ENCODE peak calls at places on chromosomes 3 and 15, in six cellular contexts. V, Q, U, T, Z and I are unnamed samples. For H3K4me1, the result is how much of the 10 kb centered on the place peaks cover.

GRCh38 chr15:29612096-29612495 is 210.2 kb downstream of the TJP1 start:
- DNase-seq in T (peak), Z (no peak), U (no peak), V (no peak), Q (no peak), I (no peak)

GRCh38 chr3:164416491-164417222 is 661.6 kb downstream of the SI start:
- DNase-seq in Q (no peak), V (no peak), T (peak), U (no peak), Z (no peak), I (no peak)

GRCh38 chr3:160378331-160379109 is 20.5 kb downstream of the IFT80 start:
- DNase-seq in Q (no peak), T (no peak), V (no peak), Z (no peak), U (no peak), I (no peak)

GRCh38 chr15:71301958-71302621 is 186.8 kb downstream of the THSD4 start:
- DNase-seq in T (no peak), U (no peak), Q (no peak), Z (no peak), V (no peak), I (no peak)

GRCh38 chr3:121274411-121274810 is 271.4 kb downstream of the POLQ start:
- DNase-seq in Q (no peak), V (no peak), Z (no peak), T (no peak), U (no peak), I (no peak)

GRCh38 chr15:49530106-49530505 is 90.5 kb downstream of the FAM227B start:
- DNase-seq in Z (no peak), V (no peak), Q (no peak), T (no peak), U (no peak), I (no peak)

GRCh38 chr3:149654188-149654601 is 3.6 kb downstream of the WWTR1 start:
- DNase-seq in U (no peak), Q (no peak), Z (no peak), V (no peak), T (no peak), I (no peak)

GRCh38 chr3:124007186-124007585 is 15.3 kb upstream of the ROPN1 start:
- DNase-seq in Q (no peak), V (no peak), Z (no peak), T (no peak), U (no peak), I (no peak)

GRCh38 chr3:196569003-196569516 is 600 bp downstream of the FBXO45 start:
- DNase-seq in Q (peak), V (peak), Z (peak), U (peak), T (peak), I (peak)

GRCh38 chr3:132645058-132645457 is 14.6 kb downstream of the ACAD11 start:
- DNase-seq in U (no peak), Q (no peak), Z (no peak), V (no peak), T (no peak), I (no peak)

GRCh38 chr3:139472380-139473010 is 3.8 kb downstream of the RBP2 start:
- DNase-seq in Z (no peak), V (no peak), U (no peak), T (no peak), Q (peak), I (no peak)

GRCh38 chr3:159216295-159216694 is 414.4 kb downstream of the MFSD1 start:
- DNase-seq in T (no peak), U (no peak), V (no peak), Z (no peak), Q (no peak), I (no peak)

GRCh38 chr3:129651316-129652202 is 45.1 kb upstream of the PLXND1 start:
- DNase-seq in V (no peak), T (peak), Q (peak), Z (no peak), U (no peak), I (no peak)

GRCh38 chr3:129650256-129650872 is 43.9 kb upstream of the PLXND1 start:
- DNase-seq in V (peak), U (peak), Q (peak), T (peak), Z (peak), I (peak)

GRCh38 chr3:129654126-129654525 is 47.6 kb upstream of the PLXND1 start:
- DNase-seq in U (no peak), Z (no peak), V (no peak), Q (no peak), T (no peak), I (no peak)

GRCh38 chr3:129655326-129655725 is 48.9 kb upstream of the PLXND1 start:
- DNase-seq in U (no peak), Q (no peak), Z (no peak), T (no peak), V (no peak), I (no peak)

DNA sequence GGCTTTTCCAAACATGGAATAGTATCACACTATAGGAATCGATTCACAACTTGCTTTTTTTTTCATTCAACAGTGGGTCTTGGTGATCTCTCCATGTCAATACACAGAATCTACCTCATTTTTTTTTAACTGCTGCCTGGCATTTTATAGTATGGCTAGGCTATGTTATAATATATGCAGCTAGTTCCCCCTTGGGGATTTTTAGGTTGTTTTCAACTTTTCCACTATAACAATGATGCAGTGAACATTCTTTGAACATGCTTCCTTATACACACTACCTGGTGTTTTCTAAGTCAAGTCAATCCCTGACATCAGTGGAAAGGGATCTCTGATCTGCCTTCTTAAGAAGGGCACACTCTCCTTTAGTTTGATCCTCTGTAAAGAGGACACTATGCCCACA is 46.5 kb upstream of the PLXND1 start:
- DNase-seq in V (no peak), U (no peak), Q (no peak), Z (no peak), T (no peak), I (no peak)
- H3K4me1 ChIP-seq in V (under half), U (under half), Q (half or more), Z (under half), T (under half), I (under half)

GRCh38 chr3:64218746-64219145 is 6.5 kb downstream of the PRICKLE2 start:
- DNase-seq in Q (no peak), V (no peak), Z (no peak), T (peak), U (no peak), I (no peak)

GRCh38 chr3:64220161-64220560 is 5.1 kb downstream of the PRICKLE2 start:
- DNase-seq in T (no peak), Q (no peak), Z (no peak), V (no peak), U (no peak), I (no peak)

GRCh38 chr3:64222501-64222900 is 2.8 kb downstream of the PRICKLE2 start:
- DNase-seq in T (no peak), U (no peak), Q (no peak), V (no peak), Z (no peak), I (no peak)

GRCh38 chr3:64223809-64224570 is 1.3 kb downstream of the PRICKLE2 start:
- DNase-seq in V (no peak), Z (no peak), T (no peak), Q (no peak), U (no peak), I (peak)

DNA sequence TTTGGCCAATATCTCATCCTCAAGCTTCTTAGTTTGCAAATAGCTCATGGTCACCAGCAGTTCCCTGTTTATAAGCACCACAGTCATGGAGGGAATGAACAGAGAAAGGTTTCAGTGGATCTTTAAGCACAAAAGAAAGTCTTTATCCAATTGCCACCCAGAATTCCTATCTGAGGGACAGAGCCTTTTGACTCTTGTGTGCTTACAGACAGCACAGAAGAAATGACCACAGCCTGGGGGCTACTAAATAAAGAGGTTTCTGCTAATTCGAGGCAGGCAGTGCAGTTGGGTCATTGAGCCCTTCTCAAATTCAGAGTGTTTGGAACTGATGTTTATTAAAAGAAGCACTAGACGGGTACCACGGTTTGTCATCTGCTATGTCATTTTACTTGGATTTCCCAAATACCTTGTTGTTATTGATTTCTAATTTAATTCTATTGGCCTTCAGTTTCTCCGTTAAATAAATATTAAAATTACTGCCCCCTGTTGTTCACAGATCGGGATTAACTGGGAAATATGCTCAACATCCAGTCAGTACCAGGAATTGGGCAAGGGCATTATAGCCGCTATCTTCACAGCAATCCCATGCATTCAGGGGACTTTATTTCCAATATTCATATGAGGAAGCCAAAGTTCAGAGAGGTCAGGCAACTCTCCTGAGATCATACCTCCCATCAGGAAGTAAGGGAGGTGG is 3.6 kb downstream of the PRICKLE2 start:
- DNase-seq in Z (no peak), U (no peak), T (no peak), V (no peak), Q (no peak), I (no peak)
- H3K4me3 ChIP-seq in Z (no peak), U (no peak), T (no peak), V (no peak), Q (no peak), I (peak)

GRCh38 chr3:42068303-42069088 is 22.7 kb upstream of the TRAK1 start:
- DNase-seq in T (no peak), V (no peak), Q (no peak), U (no peak), Z (no peak), I (no peak)
- H3K4me1 ChIP-seq in T (under half), V (half or more), Q (half or more), U (under half), Z (under half), I (under half)

GRCh38 chr15:39585394-39585841 is 4.5 kb downstream of the THBS1 start:
- DNase-seq in Z (no peak), T (no peak), U (no peak), Q (no peak), V (no peak), I (no peak)

GRCh38 chr15:39583586-39584265 is 2.8 kb downstream of the THBS1 start:
- DNase-seq in Q (no peak), Z (no peak), V (no peak), T (peak), U (no peak), I (peak)

GRCh38 chr15:39582977-39583585 is 2.2 kb downstream of the THBS1 start:
- DNase-seq in Q (no peak), U (no peak), Z (no peak), T (no peak), V (no peak), I (no peak)

GRCh38 chr15:39584662-39585393 is 3.9 kb downstream of the THBS1 start:
- DNase-seq in Z (no peak), U (no peak), T (no peak), Q (no peak), V (no peak), I (no peak)

DNA sequence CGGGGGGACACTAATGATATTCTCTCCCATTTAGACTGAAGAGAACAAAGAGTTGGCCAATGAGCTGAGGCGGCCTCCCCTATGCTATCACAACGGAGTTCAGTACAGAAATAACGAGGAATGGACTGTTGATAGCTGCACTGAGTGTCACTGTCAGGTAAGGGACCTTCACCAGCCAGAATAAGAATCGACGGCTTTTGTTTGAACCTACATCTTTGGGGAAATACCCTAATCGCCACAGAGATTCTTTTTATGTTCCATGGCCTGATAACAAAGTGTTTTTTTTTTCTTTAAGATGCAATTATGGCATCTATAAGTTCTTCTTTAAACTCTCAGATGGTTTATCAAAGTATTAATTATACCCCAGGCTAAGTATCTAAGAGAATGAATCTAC is 3.4 kb downstream of the THBS1 start:
- DNase-seq in U (no peak), Q (no peak), Z (no peak), T (no peak), V (no peak), I (no peak)
- H3K4me3 ChIP-seq in U (no peak), Q (peak), Z (no peak), T (no peak), V (peak), I (no peak)

GRCh38 chr3:60557122-60557521 is 694.1 kb downstream of the FHIT start:
- DNase-seq in Q (no peak), T (no peak), V (no peak), U (no peak), Z (no peak), I (no peak)
- H3K4me1 ChIP-seq in Q (under half), T (under half), V (under half), U (under half), Z (under half), I (under half)

DNA sequence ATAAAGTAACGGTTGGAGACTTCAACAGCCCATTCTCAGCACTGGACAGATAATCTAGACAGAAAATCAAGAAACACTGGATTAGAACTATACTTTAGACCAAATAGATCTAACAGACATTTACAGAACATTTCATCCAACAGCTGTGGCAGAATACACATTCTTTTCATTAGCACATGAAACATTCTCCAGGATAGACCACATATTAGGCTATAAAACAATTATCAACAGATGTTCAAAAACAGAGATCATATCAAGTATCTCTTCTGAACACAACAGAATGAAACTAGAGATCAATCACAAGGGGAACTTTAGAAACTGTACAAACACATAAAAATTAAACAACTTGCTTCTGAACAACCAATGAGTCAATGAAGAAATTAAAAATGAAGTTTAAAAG is 133.3 kb downstream of the ADAM10 start:
- DNase-seq in Z (no peak), V (no peak), Q (no peak), T (no peak), U (no peak), I (no peak)
- H3K4me3 ChIP-seq in Z (no peak), V (no peak), Q (no peak), T (no peak), U (no peak), I (no peak)

GRCh38 chr15:26679927-26680326 is 92.9 kb downstream of the GABRB3 start:
- DNase-seq in T (no peak), U (no peak), V (no peak), Z (no peak), Q (no peak), I (no peak)
- H3K4me1 ChIP-seq in T (half or more), U (under half), V (under half), Z (under half), Q (under half), I (under half)

DNA sequence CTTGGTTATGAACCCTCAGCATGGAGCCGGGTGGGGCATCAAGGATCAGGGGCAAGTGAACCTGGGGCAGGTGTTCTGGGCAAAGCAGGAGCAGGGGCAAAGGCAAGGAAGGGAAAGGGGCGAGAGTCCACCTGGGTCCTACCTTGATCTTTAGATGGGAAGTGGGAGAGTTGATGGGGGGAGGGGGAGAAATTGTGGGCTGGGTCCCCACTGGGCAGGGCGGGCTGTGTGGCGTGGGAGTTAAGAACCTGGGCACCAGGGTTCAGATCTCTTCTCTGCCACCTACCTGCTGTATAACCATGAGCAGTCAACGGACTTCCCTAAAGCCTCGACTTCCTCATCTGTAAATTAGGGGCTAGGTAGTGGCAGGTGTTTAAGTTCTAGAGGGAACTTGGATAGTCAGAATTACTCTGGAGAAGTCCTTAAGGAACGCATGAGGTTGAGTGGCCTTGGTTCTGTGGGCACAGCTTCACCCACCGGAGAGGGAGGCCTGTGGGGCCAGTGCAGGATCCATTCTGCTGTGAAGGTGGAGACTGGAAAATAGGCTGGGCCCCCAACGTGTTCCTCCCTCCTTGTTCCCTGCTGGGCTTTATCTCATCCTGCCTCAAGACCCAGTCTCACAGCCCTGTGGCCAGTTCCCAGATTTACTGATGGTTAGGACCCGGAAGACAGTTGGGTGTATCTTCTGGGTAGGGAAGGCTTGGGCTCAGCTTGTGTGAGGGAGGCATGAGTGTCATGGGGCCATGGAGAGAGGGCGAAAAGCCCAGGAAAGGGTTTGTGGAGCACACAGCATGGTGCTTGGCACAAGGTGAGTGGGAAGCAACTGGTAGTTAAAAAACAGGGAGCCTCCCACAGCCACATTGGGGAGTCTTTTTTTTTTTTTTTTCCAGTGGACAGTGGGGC is 90.6 kb downstream of the EEFSEC start:
- DNase-seq in U (no peak), V (no peak), Q (no peak), T (no peak), Z (no peak), I (no peak)
- H3K4me3 ChIP-seq in U (no peak), V (no peak), Q (no peak), T (no peak), Z (no peak), I (no peak)